ENCODE peak calls at places on chromosomes 13 and 19, in six cellular contexts. S is neural crest cell; T is pancreas; Y is left cardiac atrium; Z is activated effector memory CD4-positive, alpha-beta T cell treated with Interleukin-2 at 50 U/mL for 16 hours; C is left ventricle myocardium inferior. R is an unnamed sample.

GRCh38 chr19:3505598-3506383 is at the start of gene FZR1:
- DNase-seq in S (peak), T (peak), Y (peak), Z (peak), C (peak), R (peak)

GRCh38 chr19:45276284-45276687 is 25.2 kb downstream of the MARK4 start:
- DNase-seq in S (no peak), T (no peak), Y (no peak), Z (no peak), C (no peak), R (no peak)

GRCh38 chr19:8631425-8631819 is 989 bp downstream of the NFILZ start:
- DNase-seq in S (no peak), T (peak), Y (peak), Z (no peak), C (no peak), R (no peak)

GRCh38 chr19:55046975-55047622 is 9.0 kb upstream of the GP6 start:
- DNase-seq in S (no peak), T (no peak), Y (no peak), Z (no peak), C (no peak), R (no peak)

GRCh38 chr13:35485451-35485850 is 9.0 kb upstream of the MAB21L1 start:
- DNase-seq in S (no peak), T (no peak), Y (no peak), Z (no peak), C (no peak), R (no peak)

GRCh38 chr19:52296773-52297600 is at the start of gene ZNF480:
- DNase-seq in S (peak), T (peak), Y (peak), Z (peak), C (peak), R (peak)

GRCh38 chr13:94860981-94861407 is 148.6 kb upstream of the SOX21 start:
- DNase-seq in S (no peak), T (no peak), Y (no peak), Z (no peak), C (no peak), R (no peak)

GRCh38 chr19:55158848-55159793 is 1.6 kb upstream of the TNNI3 start:
- DNase-seq in S (no peak), T (no peak), Y (peak), Z (no peak), C (peak), R (no peak)

GRCh38 chr19:15252398-15253018 is 20.3 kb upstream of the EPHX3 start:
- DNase-seq in S (peak), T (no peak), Y (no peak), Z (no peak), C (no peak), R (no peak)

GRCh38 chr19:49080392-49080791 is 4.9 kb upstream of the SNRNP70 start:
- DNase-seq in S (no peak), T (no peak), Y (no peak), Z (no peak), C (no peak), R (no peak)

GRCh38 chr13:45209229-45209628 is 8.4 kb upstream of the KCTD4 start:
- DNase-seq in S (no peak), T (no peak), Y (no peak), Z (no peak), C (no peak), R (no peak)

GRCh38 chr13:50001287-50001686 is 4.4 kb downstream of the TRIM13 start:
- DNase-seq in S (no peak), T (no peak), Y (no peak), Z (no peak), C (no peak), R (no peak)

GRCh38 chr13:54373211-54373610 is 1344.6 kb downstream of the OLFM4 start:
- DNase-seq in S (no peak), T (no peak), Y (no peak), Z (no peak), C (no peak), R (no peak)

GRCh38 chr13:31431722-31432137 is 232.0 kb downstream of the B3GLCT start:
- DNase-seq in S (peak), T (no peak), Y (peak), Z (peak), C (peak), R (peak)

GRCh38 chr13:56317839-56318238 is 822.9 kb upstream of the PRR20A start:
- DNase-seq in S (no peak), T (no peak), Y (no peak), Z (no peak), C (no peak), R (no peak)

GRCh38 chr19:3465552-3465951 is 14.8 kb downstream of the SMIM24 start:
- DNase-seq in S (no peak), T (peak), Y (no peak), Z (no peak), C (no peak), R (no peak)

GRCh38 chr19:58059003-58059671 is at the start of gene ZNF135:
- DNase-seq in S (peak), T (peak), Y (peak), Z (peak), C (peak), R (peak)

GRCh38 chr13:51235186-51235585 is 13.0 kb downstream of the FAM124A start:
- DNase-seq in S (no peak), T (no peak), Y (no peak), Z (no peak), C (no peak), R (no peak)

GRCh38 chr13:50682966-50683365 is 160.5 kb downstream of the DLEU7 start:
- DNase-seq in S (no peak), T (no peak), Y (no peak), Z (no peak), C (no peak), R (no peak)

GRCh38 chr13:104773775-104774174 is 1707.6 kb upstream of the SLC10A2 start:
- DNase-seq in S (no peak), T (no peak), Y (no peak), Z (no peak), C (no peak), R (no peak)

GRCh38 chr13:40490086-40490723 is 176.2 kb downstream of the FOXO1 start:
- DNase-seq in S (no peak), T (no peak), Y (no peak), Z (peak), C (no peak), R (peak)